ENCODE peak calls at places on chromosome 20, in seven cellular contexts. One of them, this sample, is unnamed.

GRCh38 chr20:57450419-57450818 is 59.2 kb downstream of the RBM38 start:
- DNase-seq in astrocyte: no peak
- DNase-seq in H1: no peak
- DNase-seq in psoas muscle: peak
- DNase-seq in Peyer's patch: peak
- DNase-seq in cardiac muscle cell: peak
- DNase-seq in neural progenitor cell: no peak
- DNase-seq in this sample: peak

GRCh38 chr20:23782366-23782983 is 31.7 kb upstream of the CST1 start:
- DNase-seq in Peyer's patch: no peak
- DNase-seq in H1: no peak
- DNase-seq in cardiac muscle cell: peak
- DNase-seq in astrocyte: no peak
- DNase-seq in psoas muscle: no peak
- DNase-seq in neural progenitor cell: peak
- DNase-seq in this sample: no peak

GRCh38 chr20:42611423-42611822 is 578.3 kb downstream of the PTPRT start:
- DNase-seq in cardiac muscle cell: no peak
- DNase-seq in astrocyte: no peak
- DNase-seq in H1: no peak
- DNase-seq in neural progenitor cell: no peak
- DNase-seq in Peyer's patch: no peak
- DNase-seq in psoas muscle: no peak
- DNase-seq in this sample: no peak

GRCh38 chr20:36435799-36436541 is 105.3 kb upstream of the MYL9 start:
- DNase-seq in neural progenitor cell: peak
- DNase-seq in H1: peak
- DNase-seq in psoas muscle: peak
- DNase-seq in cardiac muscle cell: peak
- DNase-seq in Peyer's patch: peak
- DNase-seq in astrocyte: peak
- DNase-seq in this sample: peak

GRCh38 chr20:63553251-63553932 is 567 bp upstream of the FNDC11 start:
- DNase-seq in Peyer's patch: peak
- DNase-seq in psoas muscle: peak
- DNase-seq in H1: peak
- DNase-seq in neural progenitor cell: peak
- DNase-seq in cardiac muscle cell: peak
- DNase-seq in astrocyte: peak
- DNase-seq in this sample: peak

GRCh38 chr20:58113706-58114105 is 114.7 kb downstream of the ANKRD60 start:
- DNase-seq in Peyer's patch: no peak
- DNase-seq in psoas muscle: no peak
- DNase-seq in neural progenitor cell: no peak
- DNase-seq in cardiac muscle cell: no peak
- DNase-seq in H1: no peak
- DNase-seq in astrocyte: no peak
- DNase-seq in this sample: no peak

GRCh38 chr20:63433756-63434531 is 38.5 kb downstream of the KCNQ2 start:
- DNase-seq in psoas muscle: no peak
- DNase-seq in neural progenitor cell: no peak
- DNase-seq in cardiac muscle cell: no peak
- DNase-seq in Peyer's patch: no peak
- DNase-seq in H1: no peak
- DNase-seq in astrocyte: no peak
- DNase-seq in this sample: no peak

GRCh38 chr20:38303908-38304379 is at the start of gene BPI:
- DNase-seq in H1: no peak
- DNase-seq in neural progenitor cell: no peak
- DNase-seq in cardiac muscle cell: peak
- DNase-seq in psoas muscle: peak
- DNase-seq in astrocyte: peak
- DNase-seq in Peyer's patch: no peak
- DNase-seq in this sample: no peak

GRCh38 chr20:19497064-19497463 is 261.0 kb upstream of the RIN2 start:
- DNase-seq in H1: no peak
- DNase-seq in psoas muscle: no peak
- DNase-seq in neural progenitor cell: no peak
- DNase-seq in cardiac muscle cell: no peak
- DNase-seq in astrocyte: peak
- DNase-seq in Peyer's patch: no peak
- DNase-seq in this sample: no peak

GRCh38 chr20:1033751-1034419 is 31.8 kb upstream of the RSPO4 start:
- DNase-seq in astrocyte: no peak
- DNase-seq in neural progenitor cell: no peak
- DNase-seq in psoas muscle: no peak
- DNase-seq in Peyer's patch: no peak
- DNase-seq in H1: no peak
- DNase-seq in cardiac muscle cell: no peak
- DNase-seq in this sample: no peak
- H3K27ac ChIP-seq in astrocyte: no peak
- H3K27ac ChIP-seq in neural progenitor cell: no peak
- H3K27ac ChIP-seq in psoas muscle: no peak
- H3K27ac ChIP-seq in Peyer's patch: no peak
- H3K27ac ChIP-seq in H1: no peak
- H3K27ac ChIP-seq in cardiac muscle cell: no peak
- H3K27ac ChIP-seq in this sample: no peak

GRCh38 chr20:12916699-12917098 is 92.1 kb upstream of the SPTLC3 start:
- DNase-seq in cardiac muscle cell: no peak
- DNase-seq in Peyer's patch: no peak
- DNase-seq in psoas muscle: no peak
- DNase-seq in astrocyte: no peak
- DNase-seq in neural progenitor cell: peak
- DNase-seq in H1: no peak
- DNase-seq in this sample: no peak
- TF ChIP-seq CTCF in cardiac muscle cell: no peak
- TF ChIP-seq CTCF in Peyer's patch: no peak
- TF ChIP-seq CTCF in psoas muscle: no peak
- TF ChIP-seq CTCF in astrocyte: no peak
- TF ChIP-seq CTCF in neural progenitor cell: no peak
- TF ChIP-seq CTCF in H1: no peak
- TF ChIP-seq CTCF in this sample: no peak

DNA sequence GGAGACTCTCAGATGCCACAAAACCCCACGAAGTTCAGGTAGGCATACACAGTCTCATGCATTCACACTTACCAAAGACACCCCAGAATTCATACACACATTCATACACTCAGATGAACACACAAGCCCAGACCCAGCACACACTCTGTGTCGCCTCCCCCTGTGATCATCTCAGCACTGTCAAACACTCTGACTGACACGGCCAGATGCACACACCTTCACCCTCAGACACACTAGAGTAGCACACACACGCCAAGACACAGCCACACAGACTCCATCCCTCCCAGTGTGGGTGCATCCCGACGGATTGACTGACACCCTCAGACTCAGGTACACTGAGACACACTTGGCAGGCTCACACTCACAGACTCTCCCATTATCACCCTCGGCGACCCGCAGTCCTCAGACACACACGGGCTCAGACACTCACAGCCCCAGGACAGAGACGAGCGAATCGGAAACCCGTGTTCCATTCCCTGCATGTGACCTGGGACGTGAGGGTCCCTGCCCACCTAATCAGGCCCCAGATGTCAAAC is 872 bp upstream of the RIMS4 start:
- DNase-seq in astrocyte: no peak
- DNase-seq in psoas muscle: no peak
- DNase-seq in Peyer's patch: no peak
- DNase-seq in H1: no peak
- DNase-seq in neural progenitor cell: no peak
- DNase-seq in cardiac muscle cell: no peak
- DNase-seq in this sample: no peak
- H3K4me3 ChIP-seq in astrocyte: no peak
- H3K4me3 ChIP-seq in psoas muscle: no peak
- H3K4me3 ChIP-seq in Peyer's patch: no peak
- H3K4me3 ChIP-seq in H1: peak
- H3K4me3 ChIP-seq in neural progenitor cell: peak
- H3K4me3 ChIP-seq in cardiac muscle cell: no peak
- H3K4me3 ChIP-seq in this sample: no peak

DNA sequence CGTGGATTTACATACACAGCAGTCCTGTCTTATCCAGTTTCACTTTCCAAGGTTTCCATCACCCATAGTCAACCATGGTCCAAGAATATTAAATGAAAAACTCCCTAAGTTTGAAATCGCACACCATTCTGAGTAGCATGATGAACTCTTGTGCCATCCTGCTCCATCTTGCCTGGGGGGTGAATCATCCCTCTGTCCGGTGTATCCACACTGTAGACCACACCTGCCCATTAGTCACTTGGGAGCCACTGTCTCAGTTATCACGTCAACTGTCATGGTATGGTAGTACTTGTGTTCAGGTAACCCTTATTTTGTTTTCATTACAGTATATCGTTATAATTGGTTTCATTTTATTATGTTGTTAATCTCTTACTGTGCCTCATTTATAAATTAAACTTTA is 38.5 kb downstream of the PTGIS start:
- DNase-seq in Peyer's patch: no peak
- DNase-seq in psoas muscle: no peak
- DNase-seq in neural progenitor cell: no peak
- DNase-seq in cardiac muscle cell: no peak
- DNase-seq in H1: no peak
- DNase-seq in astrocyte: no peak
- DNase-seq in this sample: no peak
- H3K27ac ChIP-seq in Peyer's patch: no peak
- H3K27ac ChIP-seq in psoas muscle: no peak
- H3K27ac ChIP-seq in neural progenitor cell: no peak
- H3K27ac ChIP-seq in cardiac muscle cell: no peak
- H3K27ac ChIP-seq in H1: no peak
- H3K27ac ChIP-seq in astrocyte: no peak
- H3K27ac ChIP-seq in this sample: no peak

GRCh38 chr20:50717974-50718761 is 13.2 kb upstream of the PARD6B start:
- DNase-seq in neural progenitor cell: no peak
- DNase-seq in astrocyte: no peak
- DNase-seq in cardiac muscle cell: no peak
- DNase-seq in psoas muscle: no peak
- DNase-seq in Peyer's patch: no peak
- DNase-seq in H1: no peak
- DNase-seq in this sample: no peak
- TF ChIP-seq CTCF in neural progenitor cell: peak
- TF ChIP-seq CTCF in astrocyte: no peak
- TF ChIP-seq CTCF in cardiac muscle cell: peak
- TF ChIP-seq CTCF in psoas muscle: no peak
- TF ChIP-seq CTCF in Peyer's patch: no peak
- TF ChIP-seq CTCF in H1: peak
- TF ChIP-seq CTCF in this sample: no peak

This sample was measured in colonic mucosa.